ENCODE peak calls at places on chromosomes 16 and 17, in eight cellular contexts. One of them, this sample, is unnamed.
A peak's percentile ranks its signal among the peaks of the same experiment; 100 is the strongest.

GRCh38 chr17:42598905-42599304 is 10.3 kb downstream of the RETREG3 start:
- DNase-seq in EL: no peak
- DNase-seq in NCI-H1105 treated with DMSO at 0.1 percent for 48 hours: no peak
- DNase-seq in Caki2: no peak
- DNase-seq in COLO829: no peak
- DNase-seq in mammary epithelial cell: no peak
- DNase-seq in MCF 10A: no peak
- DNase-seq in ELR: no peak
- DNase-seq in this sample: peak; percentile 22

GRCh38 chr17:76570457-76570856 is 15.2 kb downstream of the ST6GALNAC2 start:
- DNase-seq in EL: no peak
- DNase-seq in NCI-H1105 treated with DMSO at 0.1 percent for 48 hours: no peak
- DNase-seq in Caki2: no peak
- DNase-seq in COLO829: no peak
- DNase-seq in mammary epithelial cell: no peak
- DNase-seq in MCF 10A: no peak
- DNase-seq in ELR: no peak
- DNase-seq in this sample: no peak

GRCh38 chr16:54411555-54411954 is 125.0 kb upstream of the IRX3 start:
- DNase-seq in EL: no peak
- DNase-seq in NCI-H1105 treated with DMSO at 0.1 percent for 48 hours: no peak
- DNase-seq in Caki2: no peak
- DNase-seq in COLO829: no peak
- DNase-seq in mammary epithelial cell: no peak
- DNase-seq in MCF 10A: no peak
- DNase-seq in ELR: no peak
- DNase-seq in this sample: no peak

GRCh38 chr17:81968396-81968745 is 7.4 kb upstream of the NOTUM start:
- DNase-seq in EL: no peak
- DNase-seq in NCI-H1105 treated with DMSO at 0.1 percent for 48 hours: no peak
- DNase-seq in Caki2: no peak
- DNase-seq in COLO829: no peak
- DNase-seq in mammary epithelial cell: no peak
- DNase-seq in MCF 10A: no peak
- DNase-seq in ELR: no peak
- DNase-seq in this sample: no peak

GRCh38 chr17:2122641-2123302 is 67.9 kb downstream of the HIC1 start:
- DNase-seq in EL: no peak
- DNase-seq in NCI-H1105 treated with DMSO at 0.1 percent for 48 hours: no peak
- DNase-seq in Caki2: peak; percentile 70
- DNase-seq in COLO829: no peak
- DNase-seq in mammary epithelial cell: peak; percentile 71
- DNase-seq in MCF 10A: peak; percentile 88
- DNase-seq in ELR: no peak
- DNase-seq in this sample: no peak

GRCh38 chr17:47853616-47854015 is 2.7 kb upstream of the SP6 start:
- DNase-seq in EL: no peak
- DNase-seq in NCI-H1105 treated with DMSO at 0.1 percent for 48 hours: no peak
- DNase-seq in Caki2: no peak
- DNase-seq in COLO829: no peak
- DNase-seq in mammary epithelial cell: no peak
- DNase-seq in MCF 10A: no peak
- DNase-seq in ELR: no peak
- DNase-seq in this sample: no peak

GRCh38 chr16:55630774-55631173 is 25.0 kb upstream of the SLC6A2 start:
- DNase-seq in EL: no peak
- DNase-seq in NCI-H1105 treated with DMSO at 0.1 percent for 48 hours: no peak
- DNase-seq in Caki2: no peak
- DNase-seq in COLO829: no peak
- DNase-seq in mammary epithelial cell: no peak
- DNase-seq in MCF 10A: no peak
- DNase-seq in ELR: no peak
- DNase-seq in this sample: no peak

GRCh38 chr17:957856-958421 is 21.6 kb downstream of the NXN start:
- DNase-seq in EL: no peak
- DNase-seq in NCI-H1105 treated with DMSO at 0.1 percent for 48 hours: no peak
- DNase-seq in Caki2: peak; percentile 64
- DNase-seq in COLO829: no peak
- DNase-seq in mammary epithelial cell: no peak
- DNase-seq in MCF 10A: no peak
- DNase-seq in ELR: no peak
- DNase-seq in this sample: no peak

GRCh38 chr17:73911726-73912359 is 267.6 kb upstream of the SDK2 start:
- DNase-seq in EL: no peak
- DNase-seq in NCI-H1105 treated with DMSO at 0.1 percent for 48 hours: no peak
- DNase-seq in Caki2: no peak
- DNase-seq in COLO829: no peak
- DNase-seq in mammary epithelial cell: no peak
- DNase-seq in MCF 10A: no peak
- DNase-seq in ELR: no peak
- DNase-seq in this sample: no peak

GRCh38 chr16:85541619-85542547 is 71.2 kb upstream of the GSE1 start:
- DNase-seq in EL: peak; percentile 23
- DNase-seq in NCI-H1105 treated with DMSO at 0.1 percent for 48 hours: no peak
- DNase-seq in Caki2: no peak
- DNase-seq in COLO829: no peak
- DNase-seq in mammary epithelial cell: no peak
- DNase-seq in MCF 10A: no peak
- DNase-seq in ELR: no peak
- DNase-seq in this sample: no peak

GRCh38 chr17:29155235-29155965 is 24.8 kb downstream of the MYO18A start:
- DNase-seq in EL: peak; percentile 94
- DNase-seq in NCI-H1105 treated with DMSO at 0.1 percent for 48 hours: no peak
- DNase-seq in Caki2: peak; percentile 78
- DNase-seq in COLO829: peak; percentile 76
- DNase-seq in mammary epithelial cell: peak; percentile 85
- DNase-seq in MCF 10A: peak; percentile 94
- DNase-seq in ELR: peak; percentile 90
- DNase-seq in this sample: no peak

GRCh38 chr17:48100160-48100559 is 1.1 kb downstream of the CBX1 start:
- DNase-seq in EL: peak; percentile 76
- DNase-seq in NCI-H1105 treated with DMSO at 0.1 percent for 48 hours: no peak
- DNase-seq in Caki2: no peak
- DNase-seq in COLO829: no peak
- DNase-seq in mammary epithelial cell: peak; percentile 63
- DNase-seq in MCF 10A: no peak
- DNase-seq in ELR: peak; percentile 48
- DNase-seq in this sample: no peak

GRCh38 chr16:77213542-77214108 is 14.4 kb downstream of the SYCE1L start:
- DNase-seq in EL: peak; percentile 93
- DNase-seq in NCI-H1105 treated with DMSO at 0.1 percent for 48 hours: peak; percentile 14
- DNase-seq in Caki2: peak; percentile 87
- DNase-seq in COLO829: peak; percentile 90
- DNase-seq in mammary epithelial cell: peak; percentile 96
- DNase-seq in MCF 10A: peak; percentile 99
- DNase-seq in ELR: peak; percentile 89
- DNase-seq in this sample: no peak

GRCh38 chr17:2063306-2064146 is 8.6 kb downstream of the HIC1 start:
- DNase-seq in EL: no peak
- DNase-seq in NCI-H1105 treated with DMSO at 0.1 percent for 48 hours: no peak
- DNase-seq in Caki2: no peak
- DNase-seq in COLO829: no peak
- DNase-seq in mammary epithelial cell: no peak
- DNase-seq in MCF 10A: no peak
- DNase-seq in ELR: no peak
- DNase-seq in this sample: peak; percentile 89

GRCh38 chr16:56295059-56295673 is 103.9 kb downstream of the GNAO1 start:
- DNase-seq in EL: no peak
- DNase-seq in NCI-H1105 treated with DMSO at 0.1 percent for 48 hours: no peak
- DNase-seq in Caki2: no peak
- DNase-seq in COLO829: no peak
- DNase-seq in mammary epithelial cell: no peak
- DNase-seq in MCF 10A: no peak
- DNase-seq in ELR: no peak
- DNase-seq in this sample: no peak

GRCh38 chr17:7560172-7561027 is 1.3 kb upstream of the SENP3 start:
- DNase-seq in EL: peak; percentile 64
- DNase-seq in NCI-H1105 treated with DMSO at 0.1 percent for 48 hours: no peak
- DNase-seq in Caki2: no peak
- DNase-seq in COLO829: no peak
- DNase-seq in mammary epithelial cell: peak; percentile 70
- DNase-seq in MCF 10A: no peak
- DNase-seq in ELR: peak; percentile 76
- DNase-seq in this sample: peak; percentile 88

GRCh38 chr16:64250866-64251265 is 871.0 kb downstream of the CDH11 start:
- DNase-seq in EL: peak; percentile 3
- DNase-seq in NCI-H1105 treated with DMSO at 0.1 percent for 48 hours: no peak
- DNase-seq in Caki2: no peak
- DNase-seq in COLO829: peak; percentile 62
- DNase-seq in mammary epithelial cell: no peak
- DNase-seq in MCF 10A: no peak
- DNase-seq in ELR: no peak
- DNase-seq in this sample: peak; percentile 78

GRCh38 chr16:85511938-85512551 is 101.1 kb upstream of the GSE1 start:
- DNase-seq in EL: no peak
- DNase-seq in NCI-H1105 treated with DMSO at 0.1 percent for 48 hours: no peak
- DNase-seq in Caki2: no peak
- DNase-seq in COLO829: no peak
- DNase-seq in mammary epithelial cell: no peak
- DNase-seq in MCF 10A: no peak
- DNase-seq in ELR: no peak
- DNase-seq in this sample: no peak

This sample was measured in Karpas-422.